ENCODE peak calls at places on chromosome 16, in nine cellular contexts. X, C, V, I, K, U, Y, N and D are unnamed samples.

GRCh38 chr16:13077816-13078215 is 176.4 kb downstream of the SHISA9 start:
- DNase-seq in I (no peak), V (no peak), U (no peak), C (no peak), N (no peak), Y (no peak), X (no peak), K (no peak), D (no peak)

GRCh38 chr16:27746076-27746855 is 196.3 kb downstream of the KATNIP start:
- DNase-seq in U (no peak), X (no peak), K (no peak), C (no peak), N (no peak), I (no peak), V (no peak), Y (no peak), D (no peak)

GRCh38 chr16:72847187-72848044 is 200.5 kb downstream of the ZFHX3 start:
- DNase-seq in Y (no peak), U (peak; percentile 30), I (no peak), K (no peak), X (no peak), N (peak; percentile 73), V (peak; percentile 9), C (peak; percentile 14), D (peak; percentile 29)

GRCh38 chr16:24855678-24856077 is 9.9 kb downstream of the SLC5A11 start:
- DNase-seq in N (no peak), K (no peak), V (no peak), I (no peak), Y (no peak), C (no peak), U (peak; percentile 45), X (no peak), D (no peak)

GRCh38 chr16:67936124-67936875 is at the start of gene PSMB10:
- DNase-seq in V (peak; percentile 67), U (peak; percentile 60), N (peak; percentile 63), C (peak; percentile 29), Y (peak; percentile 29), X (no peak), K (peak; percentile 83), I (peak; percentile 42), D (no peak)

GRCh38 chr16:76125871-76126270 is 151.3 kb upstream of the CNTNAP4 start:
- DNase-seq in V (no peak), K (no peak), Y (no peak), X (no peak), I (no peak), C (no peak), U (no peak), N (no peak), D (no peak)

GRCh38 chr16:31094088-31094423 is 541 bp downstream of the VKORC1 start:
- DNase-seq in X (no peak), K (peak; percentile 33), V (no peak), U (no peak), Y (no peak), N (peak; percentile 62), C (no peak), I (no peak), D (no peak)

GRCh38 chr16:88385831-88386815 is 3.4 kb downstream of the ZNF469 start:
- DNase-seq in U (no peak), K (no peak), C (no peak), N (no peak), X (no peak), V (no peak), I (no peak), Y (no peak), D (no peak)